ENCODE peak calls at places on chromosomes 16 and 17, in four cellular contexts. W is lower lobe of right lung, M is IMR-90, I is cardiac muscle cell. V is an unnamed sample.

GRCh38 chr17:5211458-5211857 is 19.8 kb upstream of the ZNF594 start:
- DNase-seq in W (peak; percentile 26), M (no peak), I (no peak), V (no peak)

GRCh38 chr17:63955791-63956190 is 16.9 kb downstream of the SCN4A start:
- DNase-seq in W (no peak), I (no peak), M (no peak), V (no peak)

GRCh38 chr16:30660424-30661251 is 2.4 kb downstream of the FBRS start:
- DNase-seq in I (no peak), M (peak; percentile 58), W (no peak), V (no peak)

GRCh38 chr16:29974291-29975133 is 844 bp downstream of the TAOK2 start:
- DNase-seq in W (peak; percentile 59), I (peak; percentile 30), M (peak; percentile 12), V (no peak)

GRCh38 chr16:28897826-28898225 is 19.5 kb downstream of the ATP2A1 start:
- DNase-seq in I (no peak), M (no peak), W (no peak), V (no peak)

GRCh38 chr16:81627024-81627423 is 152.1 kb upstream of the PLCG2 start:
- DNase-seq in M (peak; percentile 68), I (no peak), W (no peak), V (no peak)

GRCh38 chr17:64661981-64662773 is at the start of gene SMURF2:
- DNase-seq in M (peak; percentile 61), W (peak; percentile 89), I (peak; percentile 91), V (peak; percentile 92)

GRCh38 chr17:19284005-19284959 is 47.1 kb downstream of the EPN2 start:
- DNase-seq in M (no peak), W (no peak), I (no peak), V (no peak)

GRCh38 chr16:66152841-66153525 is 213.5 kb upstream of the CDH5 start:
- DNase-seq in M (peak; percentile 89), W (no peak), I (no peak), V (no peak)

GRCh38 chr17:46063239-46063638 is 64.2 kb downstream of the STH start:
- DNase-seq in I (no peak), W (no peak), M (peak; percentile 82), V (no peak)

GRCh38 chr16:60674241-60674640 is 1362.0 kb downstream of the CDH8 start:
- DNase-seq in M (no peak), W (no peak), I (no peak), V (no peak)

GRCh38 chr17:7629939-7630571 is at the start of gene SHBG:
- DNase-seq in I (no peak), W (no peak), M (no peak), V (no peak)

GRCh38 chr17:38533706-38534497 is 71.8 kb downstream of the SRCIN1 start:
- DNase-seq in W (no peak), I (no peak), M (no peak), V (no peak)

GRCh38 chr17:27569257-27569722 is 61.7 kb upstream of the LGALS9 start:
- DNase-seq in W (peak; percentile 63), I (peak; percentile 53), M (peak; percentile 34), V (no peak)

GRCh38 chr16:53626816-53627215 is 76.8 kb downstream of the RPGRIP1L start:
- DNase-seq in M (no peak), W (no peak), I (no peak), V (no peak)

GRCh38 chr17:77449908-77450741 is 309.4 kb downstream of the SEC14L1 start:
- DNase-seq in M (peak; percentile 72), W (no peak), I (peak; percentile 59), V (peak; percentile 33)

GRCh38 chr16:31267332-31268032 is 7.7 kb downstream of the ITGAM start:
- DNase-seq in M (no peak), I (no peak), W (no peak), V (no peak)

GRCh38 chr17:61567045-61567802 is 23.8 kb downstream of the NACA2 start:
- DNase-seq in W (no peak), I (no peak), M (no peak), V (no peak)

GRCh38 chr17:50239913-50240312 is 34.4 kb upstream of the TMEM92 start:
- DNase-seq in I (no peak), M (no peak), W (no peak), V (no peak)

GRCh38 chr17:8221663-8222379 is 11.4 kb upstream of the AURKB start:
- DNase-seq in I (peak; percentile 85), W (peak; percentile 78), M (peak; percentile 89), V (peak; percentile 82)

GRCh38 chr17:608911-609882 is 105.4 kb downstream of the VPS53 start:
- DNase-seq in I (no peak), M (peak; percentile 69), W (no peak), V (no peak)

GRCh38 chr17:62995377-62995885 is 29.4 kb downstream of the TANC2 start:
- DNase-seq in M (peak; percentile 43), W (no peak), I (peak; percentile 40), V (no peak)

GRCh38 chr16:26442333-26442732 is 624.4 kb upstream of the C16orf82 start:
- DNase-seq in I (no peak), M (no peak), W (no peak), V (no peak)

GRCh38 chr16:84215531-84215930 is 24.3 kb downstream of the KCNG4 start:
- DNase-seq in W (no peak), M (no peak), I (no peak), V (no peak)

GRCh38 chr17:30380643-30381419 is 2.1 kb downstream of the CPD start:
- DNase-seq in M (no peak), I (no peak), W (no peak), V (no peak)

GRCh38 chr16:505479-506245 is 21.9 kb upstream of the CAPN15 start:
- DNase-seq in I (no peak), M (no peak), W (no peak), V (no peak)

GRCh38 chr16:84318091-84318975 is 23.7 kb downstream of the WFDC1 start:
- DNase-seq in M (no peak), W (no peak), I (no peak), V (no peak)

GRCh38 chr16:11016524-11016988 is 72.2 kb downstream of the CLEC16A start:
- DNase-seq in I (no peak), M (peak; percentile 28), W (no peak), V (no peak)

GRCh38 chr16:72657791-72658190 is 390.1 kb downstream of the ZFHX3 start:
- DNase-seq in I (no peak), W (no peak), M (no peak), V (no peak)

GRCh38 chr16:46673320-46674013 is 15.5 kb downstream of the VPS35 start:
- DNase-seq in I (peak; percentile 83), M (peak; percentile 69), W (no peak), V (peak; percentile 28)

GRCh38 chr17:80263253-80264047 is 2.8 kb downstream of the RNF213 start:
- DNase-seq in W (peak; percentile 90), M (peak; percentile 89), I (no peak), V (peak; percentile 87)

GRCh38 chr17:29179232-29180036 is 764 bp downstream of the MYO18A start:
- DNase-seq in I (peak; percentile 72), M (no peak), W (peak; percentile 83), V (peak; percentile 84)

GRCh38 chr16:17921357-17921978 is 415.1 kb downstream of the NPIPA8 start:
- DNase-seq in W (peak; percentile 47), I (peak; percentile 5), M (no peak), V (no peak)

GRCh38 chr16:74304164-74304834 is 7.7 kb downstream of the PSMD7 start:
- DNase-seq in M (no peak), I (no peak), W (no peak), V (no peak)

GRCh38 chr16:2776500-2777139 is 460 bp downstream of the ELOB start:
- DNase-seq in I (no peak), M (no peak), W (peak; percentile 67), V (peak; percentile 75)

GRCh38 chr17:66580601-66581385 is 254.1 kb upstream of the CACNG5 start:
- DNase-seq in W (no peak), I (no peak), M (peak; percentile 28), V (no peak)

DNA sequence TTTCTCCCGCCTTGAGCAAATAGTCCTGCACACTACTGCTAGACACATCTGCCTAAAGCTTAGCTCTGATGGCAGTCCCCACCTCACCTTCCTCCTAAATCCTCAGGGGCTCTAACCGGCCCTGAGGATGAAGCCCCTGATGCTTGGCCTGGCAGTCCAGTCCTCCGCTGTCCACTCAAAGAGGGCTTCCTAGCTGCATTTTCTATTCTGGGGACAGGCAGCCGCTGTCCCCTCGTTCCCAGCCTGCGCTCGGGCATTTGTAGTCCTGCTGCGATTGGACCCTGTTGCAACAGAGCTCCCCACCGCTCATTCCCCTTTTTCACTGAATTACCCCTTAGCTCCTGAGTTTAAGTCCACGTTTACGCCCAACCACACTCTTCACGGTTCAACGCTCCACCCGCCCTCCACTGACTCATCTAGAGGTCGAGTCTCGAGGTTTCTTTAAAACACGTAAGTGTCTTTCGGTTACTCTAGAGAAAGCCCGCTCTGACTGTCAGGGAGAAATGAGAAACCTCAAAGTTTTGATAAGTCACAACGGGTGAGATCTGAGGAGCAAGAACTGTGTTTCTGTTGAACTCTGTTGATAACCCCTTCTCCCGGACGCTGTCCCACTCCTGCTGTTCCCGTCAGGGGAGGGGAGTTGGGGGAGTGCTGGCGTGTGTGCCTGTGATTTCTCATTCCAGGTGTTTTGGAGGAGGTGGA is 4.5 kb downstream of the CCR7 start:
- DNase-seq in M (peak; percentile 57), W (no peak), I (no peak), V (peak; percentile 41)
- TF ChIP-seq CTCF in M (no peak), W (no peak), I (no peak), V (no peak)

GRCh38 chr17:48973806-48974205 is 5.4 kb upstream of the GIP start:
- DNase-seq in I (no peak), W (no peak), M (no peak), V (no peak)

GRCh38 chr17:48970865-48971687 is 2.7 kb upstream of the GIP start:
- DNase-seq in I (no peak), W (no peak), M (no peak), V (no peak)

GRCh38 chr17:48970224-48970623 is 1.8 kb upstream of the GIP start:
- DNase-seq in W (no peak), I (peak; percentile 61), M (no peak), V (no peak)

GRCh38 chr17:48972749-48973097 is 4.3 kb upstream of the GIP start:
- DNase-seq in I (no peak), W (no peak), M (no peak), V (peak; percentile 9)
- H3K4me3 ChIP-seq in I (no peak overlapping the region), W (no peak overlapping the region), M (no peak overlapping the region), V (no peak overlapping the region)

DNA sequence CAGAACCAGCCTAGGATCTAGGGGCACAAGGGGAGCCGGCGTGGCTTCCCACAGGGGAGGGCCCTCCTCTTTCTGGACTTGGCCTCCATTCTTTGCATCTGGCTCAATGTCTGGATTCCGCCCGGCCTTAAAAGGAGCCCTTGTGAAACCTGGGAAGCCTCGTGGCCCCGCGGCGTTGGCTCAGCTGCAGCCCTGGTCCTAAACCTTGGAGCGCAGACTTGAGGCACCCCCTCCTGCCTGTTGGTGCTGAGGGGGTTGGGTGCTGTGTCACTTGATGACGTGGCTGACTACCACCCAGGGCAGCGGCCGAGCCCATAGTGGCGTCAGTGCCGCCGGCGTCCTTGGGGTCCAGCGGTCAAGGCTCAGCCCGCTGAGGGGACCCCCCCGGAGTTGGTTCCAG is 4.4 kb downstream of the TRAPPC2L start:
- DNase-seq in I (no peak), M (no peak), W (no peak), V (no peak)
- H3K4me1 ChIP-seq in I (no peaks in the 10 kb centered on the region), M (peaks cover 3% of the 10 kb centered on the region), W (peaks cover 20% of the 10 kb centered on the region), V (peaks cover 4% of the 10 kb centered on the region)

GRCh38 chr16:51198349-51198748 is 47.3 kb upstream of the SALL1 start:
- DNase-seq in I (no peak), M (no peak), W (no peak), V (no peak)

DNA sequence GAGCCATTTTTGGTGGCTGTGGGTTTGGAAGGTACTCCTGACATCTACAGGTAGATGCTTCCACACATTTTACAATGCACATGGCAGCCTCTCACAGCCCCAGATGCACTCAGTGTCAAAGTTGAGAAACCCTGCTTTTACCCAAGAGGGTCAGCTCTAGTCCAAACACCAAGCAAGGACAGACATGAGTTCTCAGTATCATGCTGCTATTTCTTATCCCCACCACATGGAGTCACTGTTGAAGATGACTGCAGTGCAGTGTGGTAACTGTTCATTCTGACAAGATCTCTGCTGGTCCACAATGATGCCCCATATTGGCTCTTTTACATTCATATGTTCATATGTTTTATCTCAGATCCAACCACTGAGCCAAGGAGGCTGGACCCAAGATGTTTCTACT is 50.5 kb upstream of the SALL1 start:
- DNase-seq in W (no peak), I (no peak), M (no peak), V (no peak)
- TF ChIP-seq CTCF in W (no peak), I (no peak), M (peak; percentile 2), V (no peak)

V was measured in pancreas.